ENCODE peak calls at places on chromosomes 1 and 21, in five cellular contexts. D is neuronal stem cell, H is HFFc6, M is GM04504, L is iPS-NIHi11. E is an unnamed sample.

GRCh38 chr1:28148880-28149195 is 27.7 kb downstream of the PTAFR start:
- DNase-seq in D (no peak), H (no peak), M (no peak), L (no peak), E (no peak)

GRCh38 chr1:226349801-226350503 is 41.0 kb upstream of the LIN9 start:
- DNase-seq in D (no peak), H (no peak), M (no peak), L (no peak), E (peak; percentile 74)

GRCh38 chr1:10573446-10573845 is 98.7 kb downstream of the PEX14 start:
- DNase-seq in D (no peak), H (peak; percentile 41), M (no peak), L (no peak), E (no peak)

GRCh38 chr1:206705187-206705586 is 20.5 kb downstream of the MAPKAPK2 start:
- DNase-seq in D (peak; percentile 51), H (peak; percentile 73), M (peak; percentile 64), L (peak; percentile 34), E (peak; percentile 68)

GRCh38 chr1:73401666-73402065 is 796.3 kb downstream of the LRRIQ3 start:
- DNase-seq in D (no peak), H (no peak), M (no peak), L (peak; percentile 12), E (no peak)

GRCh38 chr21:28402616-28402989 is 590.1 kb downstream of the LTN1 start:
- DNase-seq in D (no peak), H (no peak), M (no peak), L (no peak), E (no peak)

GRCh38 chr1:189682591-189682990 is 795.1 kb downstream of the BRINP3 start:
- DNase-seq in D (no peak), H (no peak), M (no peak), L (no peak), E (no peak)

GRCh38 chr1:19070197-19070651 is 113.7 kb upstream of the IFFO2 start:
- DNase-seq in D (no peak), H (no peak), M (no peak), L (no peak), E (no peak)

GRCh38 chr21:20996421-20997307 is 1.5 kb upstream of the NCAM2 start:
- DNase-seq in D (peak; percentile 6), H (no peak), M (no peak), L (no peak), E (peak; percentile 39)

GRCh38 chr1:208004851-208005250 is 93.9 kb upstream of the CD34 start:
- DNase-seq in D (no peak), H (peak; percentile 52), M (no peak), L (no peak), E (no peak)

GRCh38 chr1:79043506-79043905 is 37.0 kb upstream of the ADGRL4 start:
- DNase-seq in D (no peak), H (peak; percentile 26), M (no peak), L (no peak), E (no peak)

GRCh38 chr1:168598125-168598524 is 21.7 kb downstream of the XCL1 start:
- DNase-seq in D (no peak), H (no peak), M (no peak), L (no peak), E (no peak)

GRCh38 chr1:40944326-40944725 is 35.2 kb upstream of the CTPS1 start:
- DNase-seq in D (no peak), H (peak; percentile 73), M (no peak), L (no peak), E (no peak)

GRCh38 chr1:40421348-40421693 is 29.0 kb upstream of the ZFP69B start:
- DNase-seq in D (peak; percentile 27), H (no peak), M (no peak), L (no peak), E (peak; percentile 60)

GRCh38 chr1:203324103-203325003 is 19.0 kb downstream of the BTG2 start:
- DNase-seq in D (no peak), H (no peak), M (no peak), L (no peak), E (no peak)

GRCh38 chr1:223504741-223505140 is 111.5 kb downstream of the CCDC185 start:
- DNase-seq in D (no peak), H (peak; percentile 91), M (peak; percentile 89), L (no peak), E (no peak)

GRCh38 chr1:53934170-53934765 is 11.2 kb downstream of the IFT25 start:
- DNase-seq in D (no peak), H (no peak), M (no peak), L (no peak), E (no peak)

GRCh38 chr21:33029512-33029921 is 3.8 kb downstream of the OLIG2 start:
- DNase-seq in D (no peak), H (no peak), M (no peak), L (no peak), E (peak; percentile 72)

GRCh38 chr1:203369666-203370065 is 18.7 kb upstream of the FMOD start:
- DNase-seq in D (no peak), H (no peak), M (no peak), L (no peak), E (no peak)

GRCh38 chr1:58584082-58584895 is 7.2 kb upstream of the TACSTD2 start:
- DNase-seq in D (no peak), H (peak; percentile 91), M (peak; percentile 91), L (no peak), E (no peak)

GRCh38 chr1:201686709-201687455 is 142.1 kb upstream of the IPO9 start:
- DNase-seq in D (no peak), H (no peak), M (no peak), L (peak; percentile 59), E (no peak)